ENCODE peak calls at places on chromosomes 1 and 21, in six cellular contexts. One of them, this sample, is unnamed.

GRCh38 chr1:16393255-16394177 is 26.5 kb downstream of the SZRD1 start:
- DNase-seq in hepatocyte: no peak
- DNase-seq in activated CD4-positive, alpha-beta T cell treated with anti-CD3 and anti-CD28 coated beads for 36 hours: peak; percentile 25
- DNase-seq in Calu3: no peak
- DNase-seq in putamen: peak; percentile 45
- DNase-seq in T-helper 1 cell: no peak
- DNase-seq in this sample: no peak

GRCh38 chr1:100629391-100629790 is 90.2 kb upstream of the VCAM1 start:
- DNase-seq in hepatocyte: no peak
- DNase-seq in activated CD4-positive, alpha-beta T cell treated with anti-CD3 and anti-CD28 coated beads for 36 hours: no peak
- DNase-seq in Calu3: no peak
- DNase-seq in putamen: no peak
- DNase-seq in T-helper 1 cell: no peak
- DNase-seq in this sample: no peak

GRCh38 chr1:164561007-164561406 is 2.0 kb downstream of the PBX1 start:
- DNase-seq in hepatocyte: no peak
- DNase-seq in activated CD4-positive, alpha-beta T cell treated with anti-CD3 and anti-CD28 coated beads for 36 hours: no peak
- DNase-seq in Calu3: no peak
- DNase-seq in putamen: no peak
- DNase-seq in T-helper 1 cell: no peak
- DNase-seq in this sample: no peak

GRCh38 chr1:21857840-21858670 is 46.0 kb downstream of the LDLRAD2 start:
- DNase-seq in hepatocyte: no peak
- DNase-seq in activated CD4-positive, alpha-beta T cell treated with anti-CD3 and anti-CD28 coated beads for 36 hours: no peak
- DNase-seq in Calu3: no peak
- DNase-seq in putamen: no peak
- DNase-seq in T-helper 1 cell: no peak
- DNase-seq in this sample: no peak

GRCh38 chr1:226481133-226481532 is 67.4 kb upstream of the STUM start:
- DNase-seq in hepatocyte: no peak
- DNase-seq in activated CD4-positive, alpha-beta T cell treated with anti-CD3 and anti-CD28 coated beads for 36 hours: no peak
- DNase-seq in Calu3: no peak
- DNase-seq in putamen: no peak
- DNase-seq in T-helper 1 cell: no peak
- DNase-seq in this sample: no peak

GRCh38 chr1:58885998-58886397 is 102.2 kb upstream of the JUN start:
- DNase-seq in hepatocyte: no peak
- DNase-seq in activated CD4-positive, alpha-beta T cell treated with anti-CD3 and anti-CD28 coated beads for 36 hours: peak; percentile 33
- DNase-seq in Calu3: no peak
- DNase-seq in putamen: no peak
- DNase-seq in T-helper 1 cell: no peak
- DNase-seq in this sample: no peak

GRCh38 chr1:172909606-172910326 is 141.0 kb downstream of the TNFSF18 start:
- DNase-seq in hepatocyte: no peak
- DNase-seq in activated CD4-positive, alpha-beta T cell treated with anti-CD3 and anti-CD28 coated beads for 36 hours: no peak
- DNase-seq in Calu3: no peak
- DNase-seq in putamen: no peak
- DNase-seq in T-helper 1 cell: no peak
- DNase-seq in this sample: no peak

GRCh38 chr21:45370575-45370974 is 34.4 kb upstream of the COL18A1 start:
- DNase-seq in hepatocyte: no peak
- DNase-seq in activated CD4-positive, alpha-beta T cell treated with anti-CD3 and anti-CD28 coated beads for 36 hours: no peak
- DNase-seq in Calu3: no peak
- DNase-seq in putamen: no peak
- DNase-seq in T-helper 1 cell: no peak
- DNase-seq in this sample: no peak

GRCh38 chr1:29389533-29390041 is 153.3 kb downstream of the PTPRU start:
- DNase-seq in hepatocyte: no peak
- DNase-seq in activated CD4-positive, alpha-beta T cell treated with anti-CD3 and anti-CD28 coated beads for 36 hours: no peak
- DNase-seq in Calu3: no peak
- DNase-seq in putamen: no peak
- DNase-seq in T-helper 1 cell: no peak
- DNase-seq in this sample: peak; percentile 9

GRCh38 chr1:207345644-207346561 is 24.4 kb downstream of the CD55 start:
- DNase-seq in hepatocyte: no peak
- DNase-seq in activated CD4-positive, alpha-beta T cell treated with anti-CD3 and anti-CD28 coated beads for 36 hours: no peak
- DNase-seq in Calu3: no peak
- DNase-seq in putamen: no peak
- DNase-seq in T-helper 1 cell: no peak
- DNase-seq in this sample: no peak

GRCh38 chr1:169060906-169061683 is 45.4 kb upstream of the ATP1B1 start:
- DNase-seq in hepatocyte: no peak
- DNase-seq in activated CD4-positive, alpha-beta T cell treated with anti-CD3 and anti-CD28 coated beads for 36 hours: no peak
- DNase-seq in Calu3: no peak
- DNase-seq in putamen: no peak
- DNase-seq in T-helper 1 cell: no peak
- DNase-seq in this sample: peak; percentile 66

GRCh38 chr1:173914366-173914871 is 2.7 kb downstream of the SERPINC1 start:
- DNase-seq in hepatocyte: peak; percentile 21
- DNase-seq in activated CD4-positive, alpha-beta T cell treated with anti-CD3 and anti-CD28 coated beads for 36 hours: peak; percentile 55
- DNase-seq in Calu3: peak; percentile 58
- DNase-seq in putamen: no peak
- DNase-seq in T-helper 1 cell: no peak
- DNase-seq in this sample: peak; percentile 76

GRCh38 chr1:101147381-101147780 is 89.4 kb upstream of the S1PR1 start:
- DNase-seq in hepatocyte: no peak
- DNase-seq in activated CD4-positive, alpha-beta T cell treated with anti-CD3 and anti-CD28 coated beads for 36 hours: no peak
- DNase-seq in Calu3: no peak
- DNase-seq in putamen: no peak
- DNase-seq in T-helper 1 cell: no peak
- DNase-seq in this sample: no peak

GRCh38 chr1:87410771-87411170 is 82.1 kb downstream of the LMO4 start:
- DNase-seq in hepatocyte: no peak
- DNase-seq in activated CD4-positive, alpha-beta T cell treated with anti-CD3 and anti-CD28 coated beads for 36 hours: no peak
- DNase-seq in Calu3: peak; percentile 39
- DNase-seq in putamen: peak; percentile 96
- DNase-seq in T-helper 1 cell: no peak
- DNase-seq in this sample: peak; percentile 53

GRCh38 chr21:37445228-37445627 is 78.7 kb downstream of the DYRK1A start:
- DNase-seq in hepatocyte: no peak
- DNase-seq in activated CD4-positive, alpha-beta T cell treated with anti-CD3 and anti-CD28 coated beads for 36 hours: no peak
- DNase-seq in Calu3: no peak
- DNase-seq in putamen: no peak
- DNase-seq in T-helper 1 cell: no peak
- DNase-seq in this sample: no peak

GRCh38 chr1:2378441-2378851 is 12.9 kb downstream of the MORN1 start:
- DNase-seq in hepatocyte: no peak
- DNase-seq in activated CD4-positive, alpha-beta T cell treated with anti-CD3 and anti-CD28 coated beads for 36 hours: no peak
- DNase-seq in Calu3: no peak
- DNase-seq in putamen: no peak
- DNase-seq in T-helper 1 cell: no peak
- DNase-seq in this sample: no peak

GRCh38 chr1:150575072-150575489 is 4.3 kb downstream of the MCL1 start:
- DNase-seq in hepatocyte: peak; percentile 28
- DNase-seq in activated CD4-positive, alpha-beta T cell treated with anti-CD3 and anti-CD28 coated beads for 36 hours: no peak
- DNase-seq in Calu3: no peak
- DNase-seq in putamen: no peak
- DNase-seq in T-helper 1 cell: no peak
- DNase-seq in this sample: no peak

GRCh38 chr1:245485996-245486395 is 331.2 kb downstream of the KIF26B start:
- DNase-seq in hepatocyte: no peak
- DNase-seq in activated CD4-positive, alpha-beta T cell treated with anti-CD3 and anti-CD28 coated beads for 36 hours: no peak
- DNase-seq in Calu3: no peak
- DNase-seq in putamen: no peak
- DNase-seq in T-helper 1 cell: no peak
- DNase-seq in this sample: no peak

GRCh38 chr1:51329443-51330325 is 678 bp downstream of the TTC39A start:
- DNase-seq in hepatocyte: peak; percentile 76
- DNase-seq in activated CD4-positive, alpha-beta T cell treated with anti-CD3 and anti-CD28 coated beads for 36 hours: no peak
- DNase-seq in Calu3: peak; percentile 37
- DNase-seq in putamen: no peak
- DNase-seq in T-helper 1 cell: no peak
- DNase-seq in this sample: no peak

GRCh38 chr1:46532498-46533178 is 18.8 kb downstream of the KNCN start:
- DNase-seq in hepatocyte: peak; percentile 82
- DNase-seq in activated CD4-positive, alpha-beta T cell treated with anti-CD3 and anti-CD28 coated beads for 36 hours: peak; percentile 82
- DNase-seq in Calu3: peak; percentile 84
- DNase-seq in putamen: peak; percentile 36
- DNase-seq in T-helper 1 cell: peak; percentile 56
- DNase-seq in this sample: peak; percentile 77

GRCh38 chr1:109821221-109821669 is 57.5 kb upstream of the EPS8L3 start:
- DNase-seq in hepatocyte: peak; percentile 34
- DNase-seq in activated CD4-positive, alpha-beta T cell treated with anti-CD3 and anti-CD28 coated beads for 36 hours: peak; percentile 64
- DNase-seq in Calu3: peak; percentile 59
- DNase-seq in putamen: no peak
- DNase-seq in T-helper 1 cell: no peak
- DNase-seq in this sample: no peak

GRCh38 chr1:234499119-234500039 is 20.4 kb upstream of the TARBP1 start:
- DNase-seq in hepatocyte: peak; percentile 93
- DNase-seq in activated CD4-positive, alpha-beta T cell treated with anti-CD3 and anti-CD28 coated beads for 36 hours: peak; percentile 93
- DNase-seq in Calu3: peak; percentile 95
- DNase-seq in putamen: peak; percentile 91
- DNase-seq in T-helper 1 cell: peak; percentile 63
- DNase-seq in this sample: peak; percentile 86

GRCh38 chr1:85580046-85580411 is 532 bp upstream of the CCN1 start:
- DNase-seq in hepatocyte: peak; percentile 57
- DNase-seq in activated CD4-positive, alpha-beta T cell treated with anti-CD3 and anti-CD28 coated beads for 36 hours: no peak
- DNase-seq in Calu3: peak; percentile 42
- DNase-seq in putamen: no peak
- DNase-seq in T-helper 1 cell: no peak
- DNase-seq in this sample: no peak

GRCh38 chr1:197180252-197180878 is 33.9 kb upstream of the ASPM start:
- DNase-seq in hepatocyte: peak; percentile 49
- DNase-seq in activated CD4-positive, alpha-beta T cell treated with anti-CD3 and anti-CD28 coated beads for 36 hours: no peak
- DNase-seq in Calu3: no peak
- DNase-seq in putamen: peak; percentile 32
- DNase-seq in T-helper 1 cell: no peak
- DNase-seq in this sample: peak; percentile 40

GRCh38 chr1:227899141-227899819 is 48.5 kb downstream of the WNT9A start:
- DNase-seq in hepatocyte: no peak
- DNase-seq in activated CD4-positive, alpha-beta T cell treated with anti-CD3 and anti-CD28 coated beads for 36 hours: no peak
- DNase-seq in Calu3: no peak
- DNase-seq in putamen: no peak
- DNase-seq in T-helper 1 cell: no peak
- DNase-seq in this sample: no peak

GRCh38 chr1:46159516-46159915 is 15.4 kb upstream of the TSPAN1 start:
- DNase-seq in hepatocyte: no peak
- DNase-seq in activated CD4-positive, alpha-beta T cell treated with anti-CD3 and anti-CD28 coated beads for 36 hours: no peak
- DNase-seq in Calu3: no peak
- DNase-seq in putamen: no peak
- DNase-seq in T-helper 1 cell: no peak
- DNase-seq in this sample: peak; percentile 71

GRCh38 chr1:204304067-204304466 is 55.7 kb downstream of the PLEKHA6 start:
- DNase-seq in hepatocyte: no peak
- DNase-seq in activated CD4-positive, alpha-beta T cell treated with anti-CD3 and anti-CD28 coated beads for 36 hours: no peak
- DNase-seq in Calu3: no peak
- DNase-seq in putamen: no peak
- DNase-seq in T-helper 1 cell: no peak
- DNase-seq in this sample: no peak

GRCh38 chr1:25022361-25023189 is 92.5 kb upstream of the RUNX3 start:
- DNase-seq in hepatocyte: peak; percentile 78
- DNase-seq in activated CD4-positive, alpha-beta T cell treated with anti-CD3 and anti-CD28 coated beads for 36 hours: peak; percentile 97
- DNase-seq in Calu3: peak; percentile 57
- DNase-seq in putamen: peak; percentile 81
- DNase-seq in T-helper 1 cell: peak; percentile 94
- DNase-seq in this sample: peak; percentile 98

GRCh38 chr1:35575401-35575958 is 2.4 kb downstream of the TFAP2E start:
- DNase-seq in hepatocyte: no peak
- DNase-seq in activated CD4-positive, alpha-beta T cell treated with anti-CD3 and anti-CD28 coated beads for 36 hours: no peak
- DNase-seq in Calu3: no peak
- DNase-seq in putamen: no peak
- DNase-seq in T-helper 1 cell: no peak
- DNase-seq in this sample: no peak

GRCh38 chr1:201655243-201655642 is 116.3 kb downstream of the NAV1 start:
- DNase-seq in hepatocyte: peak; percentile 71
- DNase-seq in activated CD4-positive, alpha-beta T cell treated with anti-CD3 and anti-CD28 coated beads for 36 hours: no peak
- DNase-seq in Calu3: no peak
- DNase-seq in putamen: no peak
- DNase-seq in T-helper 1 cell: no peak
- DNase-seq in this sample: no peak

GRCh38 chr21:43719748-43720538 is 1.0 kb downstream of the PDXK start:
- DNase-seq in hepatocyte: no peak
- DNase-seq in activated CD4-positive, alpha-beta T cell treated with anti-CD3 and anti-CD28 coated beads for 36 hours: no peak
- DNase-seq in Calu3: no peak
- DNase-seq in putamen: no peak
- DNase-seq in T-helper 1 cell: no peak
- DNase-seq in this sample: peak; percentile 56

GRCh38 chr1:181479137-181479745 is 4.1 kb upstream of the CACNA1E start:
- DNase-seq in hepatocyte: peak; percentile 85
- DNase-seq in activated CD4-positive, alpha-beta T cell treated with anti-CD3 and anti-CD28 coated beads for 36 hours: peak; percentile 42
- DNase-seq in Calu3: peak; percentile 59
- DNase-seq in putamen: peak; percentile 74
- DNase-seq in T-helper 1 cell: no peak
- DNase-seq in this sample: peak; percentile 72

GRCh38 chr1:16189921-16190499 is 22.4 kb downstream of the ARHGEF19 start:
- DNase-seq in hepatocyte: no peak
- DNase-seq in activated CD4-positive, alpha-beta T cell treated with anti-CD3 and anti-CD28 coated beads for 36 hours: no peak
- DNase-seq in Calu3: no peak
- DNase-seq in putamen: peak; percentile 66
- DNase-seq in T-helper 1 cell: no peak
- DNase-seq in this sample: no peak